ENCODE peak calls at places on chromosome 3, in eight cellular contexts. L is AG09309, P is WERI-Rb-1, B is amygdala, K is fibroblast of gingiva, A is EL, H is cardiac muscle cell, Z is esophagus muscularis mucosa. R is an unnamed sample.
A peak's percentile ranks its signal among the peaks of the same experiment; 100 is the strongest.

GRCh38 chr3:23666818-23667217 is 138.9 kb upstream of the UBE2E1 start:
- DNase-seq in L (no peak), P (no peak), B (no peak), K (no peak), A (no peak), H (no peak), Z (no peak), R (no peak)

GRCh38 chr3:82048711-82049110 is 287.3 kb upstream of the GBE1 start:
- DNase-seq in L (no peak), P (no peak), B (no peak), K (no peak), A (no peak), H (no peak), Z (no peak), R (no peak)

GRCh38 chr3:61872077-61872706 is 310.8 kb downstream of the PTPRG start:
- DNase-seq in L (no peak), P (no peak), B (no peak), K (no peak), A (no peak), H (peak; percentile 25), Z (no peak), R (no peak)

GRCh38 chr3:76021376-76021775 is 236.0 kb upstream of the ZNF717 start:
- DNase-seq in L (no peak), P (no peak), B (no peak), K (no peak), A (no peak), H (no peak), Z (no peak), R (no peak)

GRCh38 chr3:63096248-63097058 is 181.7 kb upstream of the SYNPR start:
- DNase-seq in L (no peak), P (no peak), B (no peak), K (no peak), A (no peak), H (no peak), Z (no peak), R (no peak)

GRCh38 chr3:182568206-182568605 is 225.1 kb upstream of the ATP11B start:
- DNase-seq in L (no peak), P (no peak), B (no peak), K (no peak), A (no peak), H (no peak), Z (no peak), R (no peak)

GRCh38 chr3:89025185-89025584 is 82.2 kb upstream of the EPHA3 start:
- DNase-seq in L (peak; percentile 72), P (no peak), B (no peak), K (peak; percentile 90), A (peak; percentile 41), H (no peak), Z (no peak), R (peak; percentile 90)

GRCh38 chr3:60064210-60065178 is 1014.7 kb upstream of the CFAP20DC start:
- DNase-seq in L (no peak), P (no peak), B (no peak), K (peak; percentile 3), A (no peak), H (no peak), Z (no peak), R (no peak)

GRCh38 chr3:125087768-125088391 is 32.1 kb upstream of the HEG1 start:
- DNase-seq in L (no peak), P (peak; percentile 41), B (no peak), K (peak; percentile 56), A (peak; percentile 74), H (peak; percentile 53), Z (no peak), R (peak; percentile 90)

GRCh38 chr3:152357587-152357986 is 88.9 kb downstream of the MBNL1 start:
- DNase-seq in L (no peak), P (no peak), B (no peak), K (no peak), A (no peak), H (no peak), Z (no peak), R (no peak)

GRCh38 chr3:51668756-51669155 is 2.3 kb upstream of the TEX264 start:
- DNase-seq in L (no peak), P (no peak), B (no peak), K (no peak), A (peak; percentile 47), H (no peak), Z (no peak), R (no peak)

R was measured in GM04503.